ENCODE peak calls at places on chromosomes 1 and 21, in eight cellular contexts. L is NCI-H1092 treated with DMSO at 0.1 percent for 48 hours, X is endodermal cell, O is upper lobe of right lung, M is GM13977, D is Caki2, K is HuH-7, E is hepatic stellate cell. U is an unnamed sample.

GRCh38 chr1:160855181-160855981 is 7.3 kb downstream of the CD244 start:
- DNase-seq in L (no peak), X (no peak), O (no peak), M (peak; percentile 41), D (no peak), K (no peak), E (no peak), U (no peak)

GRCh38 chr1:59596432-59596831 is 218.3 kb upstream of the HOOK1 start:
- DNase-seq in L (no peak), X (peak; percentile 66), O (no peak), M (no peak), D (no peak), K (no peak), E (peak; percentile 13), U (no peak)

GRCh38 chr1:66925944-66926343 is 1.2 kb downstream of the MIER1 start:
- DNase-seq in L (no peak), X (peak; percentile 57), O (no peak), M (no peak), D (no peak), K (peak; percentile 12), E (no peak), U (no peak)

GRCh38 chr1:170670751-170671628 is 7.1 kb downstream of the PRRX1 start:
- DNase-seq in L (no peak), X (peak; percentile 92), O (peak; percentile 76), M (no peak), D (no peak), K (no peak), E (peak; percentile 43), U (no peak)

GRCh38 chr1:54334996-54335395 is 71.2 kb downstream of the SSBP3 start:
- DNase-seq in L (no peak), X (no peak), O (no peak), M (no peak), D (no peak), K (no peak), E (peak; percentile 58), U (no peak)

GRCh38 chr1:54007613-54008012 is 10.4 kb downstream of the LDLRAD1 start:
- DNase-seq in L (no peak), X (no peak), O (peak; percentile 9), M (no peak), D (no peak), K (no peak), E (no peak), U (peak; percentile 23)

GRCh38 chr21:34243562-34243961 is 120.2 kb upstream of the KCNE2 start:
- DNase-seq in L (peak; percentile 31), X (peak; percentile 73), O (no peak), M (no peak), D (no peak), K (peak; percentile 14), E (peak; percentile 12), U (no peak)

GRCh38 chr1:195979646-195980045 is 628.6 kb downstream of the KCNT2 start:
- DNase-seq in L (no peak), X (no peak), O (no peak), M (no peak), D (no peak), K (no peak), E (no peak), U (no peak)

GRCh38 chr1:197787056-197787455 is 11.8 kb upstream of the DENND1B start:
- DNase-seq in L (no peak), X (no peak), O (no peak), M (no peak), D (no peak), K (no peak), E (no peak), U (no peak)

GRCh38 chr21:32666258-32666657 is 54.1 kb upstream of the CFAP298 start:
- DNase-seq in L (no peak), X (no peak), O (no peak), M (no peak), D (no peak), K (no peak), E (no peak), U (no peak)

U was measured in H1.